ENCODE peak calls at places on chromosome 22, in four cellular contexts. A is neuronal stem cell, T is myocyte, B is IMR-90. V is an unnamed sample.
A peak's percentile ranks its signal among the peaks of the same experiment; 100 is the strongest.

GRCh38 chr22:25668437-25668836 is 73.6 kb upstream of the MYO18B start:
- DNase-seq in A (no peak), T (peak; percentile 53), B (peak; percentile 52), V (no peak)

GRCh38 chr22:49807780-49808708 is 19.6 kb downstream of the BRD1 start:
- DNase-seq in A (no peak), T (no peak), B (no peak), V (peak; percentile 79)

GRCh38 chr22:32058656-32059280 is 15.7 kb downstream of the SLC5A1 start:
- DNase-seq in A (no peak), T (peak; percentile 23), B (no peak), V (no peak)

GRCh38 chr22:35912668-35913067 is 116.0 kb downstream of the RBFOX2 start:
- DNase-seq in A (no peak), T (no peak), B (no peak), V (no peak)

GRCh38 chr22:46274381-46274780 is 6.6 kb downstream of the TTC38 start:
- DNase-seq in A (no peak), T (no peak), B (no peak), V (no peak)

GRCh38 chr22:43197271-43197941 is 10.5 kb upstream of the TTLL12 start:
- DNase-seq in A (no peak), T (peak; percentile 84), B (no peak), V (no peak)

GRCh38 chr22:47805394-47805935 is 1043.0 kb downstream of the TBC1D22A start:
- DNase-seq in A (no peak), T (no peak), B (no peak), V (no peak)

GRCh38 chr22:23513705-23514104 is 66.4 kb downstream of the IGLL1 start:
- DNase-seq in A (no peak), T (no peak), B (no peak), V (no peak)

GRCh38 chr22:42635531-42635930 is 4.9 kb downstream of the ATP5MGL start:
- DNase-seq in A (no peak), T (peak; percentile 97), B (peak; percentile 90), V (no peak)

GRCh38 chr22:44587004-44587793 is 89.2 kb upstream of the RTL6 start:
- DNase-seq in A (no peak), T (peak; percentile 76), B (peak; percentile 11), V (peak; percentile 33)

V was measured in activated CD8-positive, alpha-beta T cell treated with anti-CD3 and anti-CD28 coated beads, Interleukin-2, amount 10 ng/mL, durations not matched to agents 7 days and 5 days.